ENCODE peak calls at places on chromosomes 2 and 18, in seven cellular contexts. P is activated naive CD4-positive, alpha-beta T cell; Y is NCI-H1436 treated with DMSO at 0.1 percent for 48 hours; G is pons; N is hippocampal formation; L is colonic mucosa; J is RPMI7951. A is an unnamed sample.

GRCh38 chr2:54898451-54899226 is 151.6 kb downstream of the RTN4 start:
- DNase-seq in P (no peak), Y (no peak), G (no peak), N (no peak), L (no peak), J (no peak), A (no peak)

GRCh38 chr2:223930002-223930976 is 14.8 kb downstream of the WDFY1 start:
- DNase-seq in P (no peak), Y (no peak), G (peak), N (peak), L (peak), J (peak), A (no peak)

GRCh38 chr2:164784376-164784775 is 57.2 kb downstream of the COBLL1 start:
- DNase-seq in P (no peak), Y (no peak), G (no peak), N (no peak), L (no peak), J (no peak), A (peak)

GRCh38 chr2:3399403-3399802 is 19.9 kb downstream of the TRAPPC12 start:
- DNase-seq in P (no peak), Y (no peak), G (no peak), N (no peak), L (no peak), J (no peak), A (no peak)

GRCh38 chr2:179274749-179275148 is 10.1 kb upstream of the SESTD1 start:
- DNase-seq in P (no peak), Y (no peak), G (no peak), N (no peak), L (no peak), J (no peak), A (no peak)

GRCh38 chr18:8375269-8375668 is 234.0 kb upstream of the RAB12 start:
- DNase-seq in P (no peak), Y (no peak), G (no peak), N (no peak), L (no peak), J (no peak), A (no peak)

GRCh38 chr2:85459771-85460170 is 41.3 kb downstream of the SH2D6 start:
- DNase-seq in P (no peak), Y (no peak), G (no peak), N (no peak), L (no peak), J (peak), A (no peak)

GRCh38 chr2:51028829-51029228 is 3.1 kb downstream of the NRXN1 start:
- DNase-seq in P (no peak), Y (no peak), G (no peak), N (no peak), L (no peak), J (no peak), A (no peak)

GRCh38 chr2:1514391-1515072 is 101.3 kb downstream of the TPO start:
- DNase-seq in P (no peak), Y (no peak), G (no peak), N (no peak), L (peak), J (no peak), A (no peak)

GRCh38 chr2:222433381-222434173 is 9.2 kb downstream of the SGPP2 start:
- DNase-seq in P (no peak), Y (no peak), G (no peak), N (no peak), L (no peak), J (no peak), A (no peak)

GRCh38 chr2:30776831-30777652 is 30.2 kb downstream of the CAPN13 start:
- DNase-seq in P (no peak), Y (no peak), G (no peak), N (no peak), L (peak), J (no peak), A (no peak)

GRCh38 chr2:231058761-231059550 is 2.3 kb downstream of the PSMD1 start:
- DNase-seq in P (no peak), Y (no peak), G (no peak), N (no peak), L (no peak), J (no peak), A (no peak)

GRCh38 chr18:12595571-12596255 is 62.2 kb downstream of the SPIRE1 start:
- DNase-seq in P (no peak), Y (no peak), G (peak), N (no peak), L (no peak), J (no peak), A (no peak)

GRCh38 chr18:68937204-68937603 is 139.3 kb downstream of the CCDC102B start:
- DNase-seq in P (no peak), Y (no peak), G (no peak), N (no peak), L (no peak), J (no peak), A (no peak)

GRCh38 chr2:163733301-163733938 is 2.4 kb downstream of the FIGN start:
- DNase-seq in P (no peak), Y (no peak), G (peak), N (no peak), L (no peak), J (peak), A (no peak)

GRCh38 chr2:180663016-180663471 is 317.4 kb upstream of the UBE2E3 start:
- DNase-seq in P (no peak), Y (no peak), G (no peak), N (no peak), L (no peak), J (peak), A (no peak)

GRCh38 chr2:134367915-134368911 is 114.3 kb downstream of the MGAT5 start:
- DNase-seq in P (no peak), Y (no peak), G (no peak), N (peak), L (no peak), J (peak), A (peak)

GRCh38 chr2:69911985-69912563 is 2.8 kb upstream of the MXD1 start:
- DNase-seq in P (no peak), Y (no peak), G (peak), N (no peak), L (no peak), J (peak), A (peak)

GRCh38 chr18:58590827-58591226 is 38.1 kb downstream of the ALPK2 start:
- DNase-seq in P (no peak), Y (no peak), G (no peak), N (no peak), L (no peak), J (no peak), A (no peak)

GRCh38 chr18:74513149-74513882 is 17.2 kb downstream of the CNDP2 start:
- DNase-seq in P (no peak), Y (no peak), G (no peak), N (no peak), L (no peak), J (no peak), A (no peak)

GRCh38 chr2:138059967-138060635 is 95.8 kb downstream of the HNMT start:
- DNase-seq in P (no peak), Y (peak), G (no peak), N (no peak), L (no peak), J (peak), A (peak)